ENCODE peak calls at places on chromosomes 11 and 22, in four cellular contexts. M is right atrium auricular region, G is esophagus squamous epithelium, A is fibroblast of lung. H is an unnamed sample.
A peak's percentile ranks its signal among the peaks of the same experiment; 100 is the strongest.

GRCh38 chr11:118342503-118343161 is at the start of gene CD3D:
- DNase-seq in M (no peak), G (no peak), A (no peak), H (no peak)

GRCh38 chr22:50432131-50432870 is 42.5 kb downstream of the SBF1 start:
- DNase-seq in M (no peak), G (no peak), A (no peak), H (no peak)

GRCh38 chr11:61598886-61599868 is 18.3 kb upstream of the SYT7 start:
- DNase-seq in M (no peak), G (no peak), A (peak; percentile 91), H (no peak)

GRCh38 chr11:11657101-11657935 is 35.5 kb upstream of the GALNT18 start:
- DNase-seq in M (no peak), G (no peak), A (no peak), H (no peak)

GRCh38 chr22:31099386-31099785 is 8.0 kb downstream of the SELENOM start:
- DNase-seq in M (no peak), G (no peak), A (no peak), H (peak; percentile 76)

GRCh38 chr22:38267086-38267485 is 5.7 kb downstream of the TMEM184B start:
- DNase-seq in M (peak; percentile 83), G (no peak), A (peak; percentile 51), H (no peak)

GRCh38 chr22:19629331-19629719 is 85.0 kb upstream of the SEPTIN5 start:
- DNase-seq in M (no peak), G (no peak), A (no peak), H (no peak)

GRCh38 chr11:57402188-57403066 is 12.0 kb upstream of the PRG2 start:
- DNase-seq in M (no peak), G (no peak), A (peak; percentile 26), H (no peak)

GRCh38 chr11:74444173-74444832 is 23.0 kb downstream of the KCNE3 start:
- DNase-seq in M (no peak), G (no peak), A (no peak), H (no peak)

GRCh38 chr11:20342347-20343279 is 20.9 kb upstream of the HTATIP2 start:
- DNase-seq in M (no peak), G (no peak), A (no peak), H (no peak)

GRCh38 chr11:57073121-57073520 is 84.4 kb downstream of the OR5AK2 start:
- DNase-seq in M (no peak), G (no peak), A (peak; percentile 78), H (no peak)

GRCh38 chr11:116465056-116465455 is 307.7 kb downstream of the BUD13 start:
- DNase-seq in M (no peak), G (no peak), A (no peak), H (no peak)

GRCh38 chr11:73270089-73270854 is 1.9 kb upstream of the P2RY6 start:
- DNase-seq in M (peak; percentile 54), G (no peak), A (no peak), H (no peak)

GRCh38 chr11:99925968-99926367 is 761.1 kb upstream of the ARHGAP42 start:
- DNase-seq in M (no peak), G (no peak), A (no peak), H (no peak)

GRCh38 chr11:47924184-47924671 is 56.1 kb upstream of the PTPRJ start:
- DNase-seq in M (no peak), G (no peak), A (peak; percentile 84), H (no peak)

DNA sequence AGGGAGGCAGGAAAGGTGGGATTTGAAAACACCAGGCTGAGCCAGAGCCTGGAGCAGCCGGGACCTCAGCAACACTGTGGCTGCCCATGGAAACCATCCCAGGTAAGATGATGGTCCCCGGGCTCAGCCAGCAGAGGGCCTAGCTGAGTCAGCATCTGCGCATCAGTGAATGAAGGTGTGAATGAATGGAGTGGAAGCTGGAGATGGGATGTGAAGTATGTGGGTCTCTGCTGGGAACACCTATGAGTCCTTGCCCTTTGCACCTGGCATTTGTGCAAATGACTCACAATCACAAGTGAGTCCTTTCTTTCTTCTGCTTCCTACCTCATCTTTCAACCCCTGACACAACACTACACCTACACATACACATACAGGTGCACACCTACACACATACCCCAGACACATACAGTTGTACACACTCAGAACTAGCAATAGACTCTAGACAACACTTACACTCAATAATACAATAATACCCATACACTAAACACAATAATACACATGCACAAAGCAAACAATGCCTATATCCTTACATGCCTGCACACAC is 62.8 kb upstream of the PRDM11 start:
- DNase-seq in M (no peak), G (no peak), A (no peak), H (no peak)
- TF ChIP-seq CTCF in M (no peak), G (no peak), A (peak; percentile 11), H (no peak)

GRCh38 chr11:64060861-64061444 is 25.2 kb downstream of the FLRT1 start:
- DNase-seq in M (no peak), G (no peak), A (peak; percentile 19), H (no peak)
- H3K4me3 ChIP-seq in M (peak overlapping the region; percentile 17), G (peak overlapping the region; percentile 23), A (no peak overlapping the region), H (peak overlapping the region; percentile 60)

DNA sequence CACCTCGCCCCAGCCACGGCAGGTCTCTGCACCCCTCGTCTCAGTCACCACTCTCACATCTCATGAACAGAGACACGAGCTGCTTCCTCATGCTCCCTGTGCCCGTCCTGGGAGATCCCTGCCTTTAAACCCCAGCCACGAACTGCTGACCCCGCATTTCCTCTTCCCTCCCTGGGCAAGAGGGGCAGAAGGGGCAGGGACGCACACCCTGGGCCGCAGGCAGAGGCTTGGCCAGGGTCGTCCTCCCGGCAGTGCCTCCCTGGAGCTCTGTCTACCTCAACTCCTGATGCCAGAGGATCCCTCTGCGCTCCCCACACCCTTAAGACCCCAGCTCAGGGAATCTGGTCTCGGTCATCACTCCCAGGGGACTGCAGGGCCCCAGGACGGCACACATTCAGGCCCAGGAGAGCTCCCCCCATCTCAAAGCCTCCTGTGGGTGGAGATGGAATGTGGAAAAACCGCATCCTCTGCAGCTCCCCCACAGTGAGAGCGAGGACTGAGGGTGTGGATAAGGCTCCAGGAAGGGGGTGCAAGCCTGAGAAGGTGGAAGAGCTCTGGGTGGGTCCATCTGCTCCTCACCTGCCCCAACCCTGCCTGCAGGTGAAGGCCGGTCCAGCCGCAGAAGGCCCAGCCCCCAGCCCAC is 1.2 kb downstream of the BID start:
- DNase-seq in M (no peak), G (no peak), A (peak; percentile 62), H (no peak)
- H3K27ac ChIP-seq in M (no peak overlapping the region), G (peak overlapping the region; percentile 84), A (no peak overlapping the region), H (no peak overlapping the region)

DNA sequence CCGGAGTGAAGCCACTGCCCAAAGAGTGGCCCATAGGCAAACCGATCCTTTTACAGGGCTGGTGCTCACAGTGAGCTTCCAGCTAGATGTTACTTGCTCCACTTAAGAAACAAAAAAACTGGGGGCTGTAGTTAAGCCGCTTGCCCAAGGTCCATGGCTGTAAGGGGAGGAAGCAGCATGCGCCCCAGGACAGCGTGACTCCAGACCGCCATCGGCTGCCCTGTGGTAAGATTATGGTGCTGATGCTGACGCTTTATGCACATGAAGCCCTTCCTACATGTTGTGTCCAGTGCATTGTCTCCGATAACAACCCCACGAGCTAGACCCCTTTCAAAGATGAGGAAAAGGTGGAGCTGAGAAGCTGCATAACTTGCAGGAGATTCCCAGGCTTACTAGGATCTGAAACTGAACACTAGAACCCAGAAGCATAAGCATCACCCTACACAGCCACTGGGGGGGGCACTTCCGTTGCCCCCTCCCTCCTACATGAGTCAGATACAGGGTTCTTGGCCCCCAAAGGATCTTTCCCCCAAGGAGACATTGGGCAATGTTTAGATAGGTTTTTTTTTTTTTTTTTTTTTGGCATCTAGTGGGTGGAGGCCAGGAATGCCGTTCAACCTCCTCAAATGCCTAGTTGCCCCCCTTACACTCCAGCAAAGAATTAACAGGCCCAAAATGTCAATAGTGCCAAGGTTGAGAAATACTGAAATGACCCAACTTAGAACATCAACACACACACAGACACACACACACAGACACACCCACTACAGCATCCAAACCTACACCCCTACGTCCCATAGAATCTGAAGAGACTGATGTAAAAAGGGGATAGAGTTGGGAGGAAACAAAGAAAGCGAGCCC is 53.9 kb downstream of the MN1 start:
- DNase-seq in M (no peak), G (no peak), A (no peak), H (no peak)
- TF ChIP-seq CTCF in M (no peak), G (peak; percentile 24), A (peak; percentile 33), H (no peak)

GRCh38 chr22:24579242-24579569 is 13.7 kb downstream of the LRRC75B start:
- DNase-seq in M (no peak), G (no peak), A (no peak), H (no peak)
- H3K4me3 ChIP-seq in M (no peak overlapping the region), G (no peak overlapping the region), A (no peak overlapping the region), H (no peak overlapping the region)

H was measured in ascending aorta.